ENCODE peak calls at places on chromosome 9, in four cellular contexts. T is fibroblast of lung, C is neural progenitor cell, U is upper lobe of right lung. L is an unnamed sample. For H3K4me1, the result is how much of the 10 kb centered on the place peaks cover.

GRCh38 chr9:130927995-130928900 is 10.8 kb downstream of the FIBCD1 start:
- DNase-seq in U (no peak), T (peak), C (no peak), L (peak)

GRCh38 chr9:130932220-130933069 is 6.6 kb downstream of the FIBCD1 start:
- DNase-seq in T (no peak), C (peak), U (peak), L (no peak)

GRCh38 chr9:98229090-98229395 is 26.4 kb downstream of the TBC1D2 start:
- DNase-seq in T (no peak), U (no peak), C (no peak), L (no peak)

GRCh38 chr9:80951675-80952074 is 737.7 kb downstream of the TLE1 start:
- DNase-seq in T (peak), C (no peak), U (no peak), L (no peak)

GRCh38 chr9:124652203-124652992 is 118.7 kb downstream of the NR6A1 start:
- DNase-seq in C (no peak), T (peak), U (no peak), L (peak)

GRCh38 chr9:534886-535285 is 306.6 kb upstream of the DMRT1 start:
- DNase-seq in C (no peak), U (no peak), T (no peak), L (no peak)

GRCh38 chr9:5549671-5550650 is 39.6 kb downstream of the PDCD1LG2 start:
- DNase-seq in T (peak), C (no peak), U (no peak), L (peak)

GRCh38 chr9:134366223-134367031 is 40.2 kb downstream of the RXRA start:
- DNase-seq in C (no peak), U (peak), T (peak), L (peak)

GRCh38 chr9:17159469-17159868 is 24.6 kb downstream of the CNTLN start:
- DNase-seq in T (no peak), U (no peak), C (no peak), L (no peak)

GRCh38 chr9:38129366-38129765 is 60.3 kb upstream of the SHB start:
- DNase-seq in T (no peak), C (no peak), U (peak), L (no peak)

GRCh38 chr9:215631-216155 is 1.0 kb downstream of the DOCK8 start:
- DNase-seq in U (no peak), T (no peak), C (no peak), L (no peak)

GRCh38 chr9:37413311-37413710 is 9.2 kb upstream of the GRHPR start:
- DNase-seq in C (no peak), U (no peak), T (no peak), L (no peak)

GRCh38 chr9:123620258-123620657 is 264.3 kb downstream of the CRB2 start:
- DNase-seq in T (no peak), U (no peak), C (no peak), L (no peak)

GRCh38 chr9:130112244-130113151 is 58.8 kb downstream of the GPR107 start:
- DNase-seq in T (peak), C (no peak), U (no peak), L (no peak)

GRCh38 chr9:3939820-3940219 is 360.0 kb downstream of the GLIS3 start:
- DNase-seq in T (no peak), C (no peak), U (no peak), L (peak)

GRCh38 chr9:93950619-93951601 is 4.2 kb downstream of the BARX1 start:
- DNase-seq in C (peak), T (peak), U (peak), L (no peak)

GRCh38 chr9:120532475-120532874 is 47.5 kb downstream of the CDK5RAP2 start:
- DNase-seq in U (peak), T (peak), C (no peak), L (peak)

GRCh38 chr9:71716138-71716909 is 52.0 kb downstream of the CEMIP2 start:
- DNase-seq in T (no peak), C (no peak), U (no peak), L (no peak)

GRCh38 chr9:130128251-130128650 is 44.0 kb upstream of the NCS1 start:
- DNase-seq in U (no peak), C (no peak), T (no peak), L (no peak)

GRCh38 chr9:114779352-114779845 is 26.4 kb downstream of the TNFSF15 start:
- DNase-seq in U (peak), C (no peak), T (peak), L (no peak)

GRCh38 chr9:114919611-114920010 is 10.8 kb downstream of the TNFSF8 start:
- DNase-seq in T (peak), C (no peak), U (no peak), L (no peak)

GRCh38 chr9:37921546-37922300 is 17.8 kb upstream of the SLC25A51 start:
- DNase-seq in U (peak), T (peak), C (no peak), L (peak)

GRCh38 chr9:12784461-12785250 is 9.8 kb downstream of the LURAP1L start:
- DNase-seq in U (peak), C (no peak), T (peak), L (peak)

GRCh38 chr9:257957-258356 is 43.3 kb downstream of the DOCK8 start:
- DNase-seq in C (no peak), T (no peak), U (no peak), L (no peak)

GRCh38 chr9:128246471-128246870 is 29.3 kb downstream of the GOLGA2 start:
- DNase-seq in T (no peak), C (no peak), U (no peak), L (no peak)

GRCh38 chr9:88776717-88777497 is 214.4 kb upstream of the S1PR3 start:
- DNase-seq in U (no peak), C (no peak), T (peak), L (peak)

GRCh38 chr9:27154923-27155322 is 45.9 kb downstream of the TEK start:
- DNase-seq in T (peak), U (no peak), C (no peak), L (peak)

GRCh38 chr9:82681809-82682208 is 381.1 kb downstream of the RASEF start:
- DNase-seq in C (no peak), U (no peak), T (no peak), L (no peak)

GRCh38 chr9:137409515-137409914 is 13.4 kb downstream of the EXD3 start:
- DNase-seq in T (no peak), U (no peak), C (no peak), L (no peak)

GRCh38 chr9:137406876-137407589 is 15.9 kb downstream of the EXD3 start:
- DNase-seq in T (peak), C (peak), U (peak), L (no peak)

GRCh38 chr9:137406085-137406773 is 16.7 kb downstream of the EXD3 start:
- DNase-seq in U (no peak), T (no peak), C (no peak), L (no peak)

GRCh38 chr9:137408651-137409405 is 14.1 kb downstream of the EXD3 start:
- DNase-seq in T (no peak), C (no peak), U (no peak), L (no peak)

GRCh38 chr9:137407590-137408300 is 15.2 kb downstream of the EXD3 start:
- DNase-seq in C (no peak), T (no peak), U (no peak), L (no peak)
- H3K27ac ChIP-seq in C (no peak), T (no peak), U (no peak), L (no peak)

DNA sequence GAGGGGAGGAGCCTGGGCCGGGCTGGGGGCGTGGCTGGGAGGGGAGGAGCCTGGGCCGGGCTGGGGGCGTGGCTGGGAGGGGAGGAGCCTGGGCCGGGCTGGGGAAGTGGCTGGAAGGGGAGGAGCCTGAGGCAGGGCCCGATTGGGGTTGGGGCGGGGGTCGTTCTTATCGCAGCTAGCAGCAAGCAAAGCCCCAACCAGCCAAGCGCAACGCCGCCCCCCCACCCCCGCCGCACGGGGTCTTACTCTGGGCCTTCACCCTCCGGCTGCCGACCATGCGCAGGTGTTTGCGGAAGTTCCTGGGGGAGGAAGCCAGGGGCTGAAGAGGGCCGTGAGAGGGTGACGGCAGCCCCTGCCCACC is 5.0 kb downstream of the NSMF start:
- DNase-seq in U (peak), C (peak), T (no peak), L (no peak)
- H3K4me1 ChIP-seq in U (under half), C (under half), T (under half), L (under half)

DNA sequence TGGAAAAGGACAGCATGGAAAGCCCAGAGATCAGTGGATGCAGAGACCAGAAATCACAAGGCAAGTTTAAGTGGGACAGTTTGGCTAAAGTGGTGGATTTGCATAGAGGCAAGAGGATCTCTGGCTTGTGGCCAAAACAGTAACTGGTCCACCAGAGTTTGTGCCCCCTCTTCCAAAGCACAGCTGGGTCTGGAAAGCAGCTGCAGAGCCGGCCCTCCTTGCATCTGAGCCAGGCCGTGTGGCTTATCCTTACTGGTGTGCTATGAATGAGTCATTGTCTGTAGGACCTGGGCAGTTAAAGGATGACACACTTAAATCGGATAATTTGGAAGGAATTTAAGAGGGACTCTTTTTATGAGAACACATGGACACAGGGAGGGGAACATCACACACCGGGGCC is 146.6 kb downstream of the PIP5K1B start:
- DNase-seq in U (no peak), T (peak), C (no peak), L (peak)
- TF ChIP-seq CTCF in U (no peak), T (no peak), C (no peak), L (no peak)

GRCh38 chr9:122031157-122031556 is 62.0 kb downstream of the TTLL11 start:
- DNase-seq in C (no peak), T (no peak), U (no peak), L (no peak)
- H3K27ac ChIP-seq in C (no peak), T (no peak), U (no peak), L (no peak)

L was measured in foreskin keratinocyte.